ENCODE peak calls at places on chromosomes 4 and X, in five cellular contexts. Y is NT2/D1, C is iPS-NIHi11, G is body of pancreas, D is T-helper 2 cell. W is an unnamed sample.
A peak's percentile ranks its signal among the peaks of the same experiment; 100 is the strongest.

GRCh38 chr4:16196482-16197393 is 29.5 kb downstream of the TAPT1 start:
- DNase-seq in Y (peak; percentile 39), C (peak; percentile 44), G (peak; percentile 20), D (no peak), W (peak; percentile 29)

GRCh38 chrX:32847921-32848320 is 363.4 kb downstream of the DMD start:
- DNase-seq in Y (no peak), C (no peak), G (no peak), D (no peak), W (no peak)

GRCh38 chrX:74422576-74423288 is 1.4 kb downstream of the SLC16A2 start:
- DNase-seq in Y (peak; percentile 57), C (peak; percentile 60), G (peak; percentile 45), D (no peak), W (peak; percentile 1)

GRCh38 chr4:185165605-185166063 is 22.6 kb downstream of the SLC25A4 start:
- DNase-seq in Y (no peak), C (no peak), G (no peak), D (no peak), W (no peak)

GRCh38 chr4:147730333-147730732 is 1.6 kb upstream of the ARHGAP10 start:
- DNase-seq in Y (no peak), C (no peak), G (no peak), D (no peak), W (no peak)

GRCh38 chr4:76614589-76614988 is 179.6 kb downstream of the SHROOM3 start:
- DNase-seq in Y (no peak), C (no peak), G (no peak), D (no peak), W (no peak)

GRCh38 chr4:165872443-165873297 is at the start of gene TLL1:
- DNase-seq in Y (no peak), C (peak; percentile 34), G (peak; percentile 16), D (no peak), W (no peak)

GRCh38 chrX:6852869-6853268 is 294.6 kb upstream of the STS start:
- DNase-seq in Y (no peak), C (no peak), G (no peak), D (no peak), W (no peak)

GRCh38 chrX:116462843-116463242 is at the start of gene CT83:
- DNase-seq in Y (no peak), C (no peak), G (no peak), D (no peak), W (peak; percentile 77)

GRCh38 chr4:124768596-124768995 is 56.1 kb upstream of the ANKRD50 start:
- DNase-seq in Y (no peak), C (no peak), G (no peak), D (no peak), W (no peak)

GRCh38 chr4:56307423-56307822 is 79.9 kb downstream of the AASDH start:
- DNase-seq in Y (no peak), C (peak; percentile 43), G (no peak), D (no peak), W (no peak)

GRCh38 chr4:33890841-33891240 is 2353.5 kb downstream of the ARAP2 start:
- DNase-seq in Y (no peak), C (no peak), G (no peak), D (no peak), W (no peak)

GRCh38 chr4:184163813-184164212 is 53.9 kb downstream of the ENPP6 start:
- DNase-seq in Y (no peak), C (peak; percentile 83), G (peak; percentile 77), D (no peak), W (peak; percentile 70)

GRCh38 chrX:15468036-15468435 is 25.1 kb downstream of the PIR start:
- DNase-seq in Y (no peak), C (no peak), G (peak; percentile 11), D (no peak), W (no peak)

GRCh38 chr4:127783026-127783769 is 1.1 kb downstream of the HSPA4L start:
- DNase-seq in Y (no peak), C (peak; percentile 61), G (peak; percentile 82), D (no peak), W (peak; percentile 54)

GRCh38 chr4:71604785-71605184 is 179.1 kb downstream of the GC start:
- DNase-seq in Y (no peak), C (no peak), G (no peak), D (no peak), W (no peak)

W was measured in Calu3.